ENCODE peak calls at places on chromosomes 6 and 20, in six cellular contexts. C is breast epithelium, A is fibroblast of the aortic adventitia, E is mucosa of descending colon, L is astrocyte of the cerebellum, H is AG04450. J is an unnamed sample.

GRCh38 chr20:36658300-36658699 is 12.3 kb upstream of the SLA2 start:
- DNase-seq in E (no peak), L (no peak), H (no peak), A (no peak), C (no peak), J (no peak)

GRCh38 chr6:47478233-47479155 is 905 bp downstream of the CD2AP start:
- DNase-seq in L (no peak), C (no peak), H (no peak), A (peak; percentile 35), E (no peak), J (no peak)

GRCh38 chr6:26657268-26657667 is 2.3 kb downstream of the ZNF322 start:
- DNase-seq in A (no peak), E (no peak), L (no peak), H (no peak), C (no peak), J (no peak)

GRCh38 chr20:63246490-63247284 is 7.6 kb downstream of the NKAIN4 start:
- DNase-seq in C (no peak), A (no peak), H (no peak), L (no peak), E (no peak), J (peak; percentile 70)

GRCh38 chr6:159871241-159871640 is 19.5 kb upstream of the MAS1 start:
- DNase-seq in A (peak; percentile 57), H (no peak), C (no peak), L (peak; percentile 60), E (no peak), J (no peak)

GRCh38 chr20:22686097-22686496 is 101.7 kb upstream of the FOXA2 start:
- DNase-seq in H (peak; percentile 6), A (peak; percentile 63), E (peak; percentile 63), L (no peak), C (no peak), J (peak; percentile 54)

GRCh38 chr20:61658563-61658962 is 406.5 kb downstream of the CDH4 start:
- DNase-seq in C (no peak), H (no peak), E (no peak), A (no peak), L (no peak), J (no peak)

GRCh38 chr6:31305674-31306219 is 33.9 kb upstream of the HLA-C start:
- DNase-seq in E (no peak), H (no peak), A (no peak), C (no peak), L (no peak), J (no peak)

GRCh38 chr6:139371421-139372253 is 2.8 kb downstream of the CITED2 start:
- DNase-seq in A (peak; percentile 36), C (no peak), E (no peak), H (no peak), L (no peak), J (no peak)

GRCh38 chr20:46261456-46262253 is 46.6 kb downstream of the CDH22 start:
- DNase-seq in C (no peak), H (no peak), L (no peak), E (no peak), A (no peak), J (no peak)

GRCh38 chr6:71034578-71034977 is 77.7 kb upstream of the B3GAT2 start:
- DNase-seq in L (no peak), H (no peak), A (no peak), E (no peak), C (no peak), J (no peak)

GRCh38 chr6:41723178-41723935 is 12.1 kb downstream of the TFEB start:
- DNase-seq in L (no peak), H (peak; percentile 65), E (peak; percentile 89), A (peak; percentile 78), C (no peak), J (peak; percentile 25)

GRCh38 chr20:57663241-57663640 is 43.0 kb upstream of the ZBP1 start:
- DNase-seq in A (no peak), C (peak; percentile 35), E (peak; percentile 36), L (no peak), H (no peak), J (peak; percentile 0)

GRCh38 chr20:45911486-45912343 is at the start of gene PLTP:
- DNase-seq in L (peak; percentile 44), C (no peak), H (no peak), E (peak; percentile 82), A (peak; percentile 59), J (peak; percentile 80)

GRCh38 chr6:101392561-101393230 is 812 bp upstream of the GRIK2 start:
- DNase-seq in L (no peak), A (no peak), E (no peak), C (no peak), H (no peak), J (peak; percentile 26)

GRCh38 chr6:101397199-101397598 is 3.7 kb downstream of the GRIK2 start:
- DNase-seq in E (no peak), C (no peak), A (peak; percentile 55), H (no peak), L (no peak), J (no peak)

GRCh38 chr6:101396552-101397173 is 3.2 kb downstream of the GRIK2 start:
- DNase-seq in H (no peak), L (peak; percentile 64), A (peak; percentile 70), E (no peak), C (no peak), J (peak; percentile 94)

GRCh38 chr6:101393291-101394251 is at the start of gene GRIK2:
- DNase-seq in E (no peak), L (no peak), H (no peak), C (no peak), A (no peak), J (peak; percentile 82)

DNA sequence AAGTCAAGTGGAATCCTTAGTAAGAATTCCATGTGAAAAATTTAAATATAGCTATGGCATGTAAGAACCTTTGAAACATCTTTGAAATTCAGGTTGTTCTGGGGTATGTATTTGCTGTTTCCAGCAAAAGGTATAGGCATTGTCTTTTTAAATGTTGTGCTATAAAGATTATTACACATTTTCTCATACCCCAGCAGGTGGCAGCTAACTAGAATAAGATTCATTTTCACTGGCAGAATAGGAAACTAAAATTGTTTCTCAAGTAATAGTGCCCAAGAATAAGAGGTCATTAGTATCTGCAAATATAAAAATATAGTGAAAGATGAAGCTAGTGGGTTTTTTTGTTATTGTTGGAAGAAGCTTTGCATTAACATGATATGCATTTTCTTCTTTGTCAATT is 1.8 kb downstream of the GRIK2 start:
- DNase-seq in H (no peak), C (no peak), E (no peak), A (peak; percentile 35), L (no peak), J (no peak)
- TF ChIP-seq CTCF in H (peak; percentile 38), C (no peak), E (no peak), A (no peak), L (no peak), J (no peak)

GRCh38 chr6:27871919-27872633 is 40.1 kb downstream of the OR2B2 start:
- DNase-seq in L (peak; percentile 97), C (peak; percentile 68), E (peak; percentile 85), A (peak; percentile 99), H (peak; percentile 96), J (peak; percentile 64)
- TF ChIP-seq CTCF in L (peak; percentile 43), C (no peak), E (no peak), A (no peak), H (peak; percentile 40), J (no peak)

DNA sequence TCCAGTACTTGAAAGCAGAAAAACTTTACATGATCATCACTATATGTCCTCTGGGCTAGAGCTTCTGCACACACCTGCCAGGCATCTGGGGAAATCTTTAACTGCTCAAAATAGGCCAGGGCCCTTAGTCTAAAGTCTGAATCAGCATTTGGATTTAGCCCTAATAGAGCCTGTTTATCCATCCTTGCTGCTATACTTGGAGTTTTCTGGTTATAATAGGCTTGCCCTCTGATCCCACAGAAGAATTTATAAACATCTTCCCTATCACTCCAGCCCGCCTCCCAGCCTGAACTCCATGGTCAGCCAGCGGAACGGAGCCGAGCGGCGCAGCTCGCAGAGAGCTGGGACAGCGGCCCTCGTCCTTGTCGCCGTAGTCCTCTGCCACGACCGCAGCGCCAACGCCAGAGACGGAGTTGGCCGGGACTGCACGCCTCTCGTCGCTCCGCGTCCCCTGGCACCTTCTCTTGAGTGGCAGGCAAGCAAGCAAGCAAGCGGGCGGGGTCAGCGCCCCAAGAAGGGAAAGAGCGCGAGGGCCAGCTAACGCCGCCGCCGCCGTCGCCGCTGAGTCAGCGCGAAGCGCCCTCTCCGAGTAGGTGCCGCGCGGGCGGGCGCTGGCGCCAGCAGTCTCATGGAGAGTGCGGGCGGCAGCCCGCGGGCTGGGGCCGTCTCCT is 25.4 kb upstream of the ASIP start:
- DNase-seq in A (peak; percentile 50), C (peak; percentile 73), H (peak; percentile 16), L (no peak), E (peak; percentile 78), J (peak; percentile 85)
- TF ChIP-seq CTCF in A (no peak), C (no peak), H (no peak), L (no peak), E (no peak), J (no peak)

GRCh38 chr20:60214901-60215522 is 256.8 kb downstream of the CDH26 start:
- DNase-seq in L (no peak), E (no peak), A (no peak), H (no peak), C (no peak), J (no peak)
- TF ChIP-seq CTCF in L (no peak), E (no peak), A (no peak), H (no peak), C (no peak), J (no peak)

J was measured in nephron progenitor cell.